ENCODE peak calls at places on chromosomes 16 and 17, in six cellular contexts. L is CD4-positive, alpha-beta memory T cell; X is heart left ventricle; M is CD4-positive, CD25-positive, alpha-beta regulatory T cell; O is body of pancreas; E is stomach. A is an unnamed sample.

GRCh38 chr17:49898547-49899490 is 51.0 kb upstream of the TAC4 start:
- DNase-seq in E (no peak), L (no peak), O (no peak), M (no peak), X (no peak), A (no peak)

GRCh38 chr17:60628252-60628889 is 28.4 kb downstream of the PPM1D start:
- DNase-seq in E (no peak), M (no peak), O (no peak), L (no peak), X (no peak), A (no peak)

GRCh38 chr17:46088595-46088994 is 89.5 kb downstream of the STH start:
- DNase-seq in E (no peak), L (no peak), O (no peak), M (no peak), X (no peak), A (no peak)

GRCh38 chr16:12410842-12411490 is 392.7 kb downstream of the CPPED1 start:
- DNase-seq in L (no peak), O (no peak), X (no peak), M (no peak), E (no peak), A (no peak)

GRCh38 chr16:54928016-54928356 is 2.7 kb upstream of the IRX5 start:
- DNase-seq in O (no peak), E (no peak), L (peak), X (no peak), M (no peak), A (no peak)

GRCh38 chr17:44623070-44623725 is 33.1 kb upstream of the MEIOC start:
- DNase-seq in M (no peak), O (no peak), E (no peak), L (no peak), X (no peak), A (no peak)

GRCh38 chr17:35731239-35731931 is at the start of gene RASL10B:
- DNase-seq in E (peak), X (peak), L (peak), M (no peak), O (peak), A (no peak)

GRCh38 chr17:44310612-44311376 is 2.4 kb downstream of the RUNDC3A start:
- DNase-seq in X (no peak), M (no peak), L (no peak), O (no peak), E (no peak), A (no peak)

GRCh38 chr17:40813804-40814203 is 8.6 kb downstream of the KRT10 start:
- DNase-seq in M (no peak), X (no peak), O (no peak), E (no peak), L (no peak), A (peak)

GRCh38 chr16:66454751-66455150 is 27.7 kb downstream of the BEAN1 start:
- DNase-seq in O (no peak), X (no peak), E (no peak), L (no peak), M (peak), A (no peak)

GRCh38 chr17:4175921-4176802 is 33.2 kb downstream of the CYB5D2 start:
- DNase-seq in E (no peak), X (no peak), M (peak), L (peak), O (no peak), A (no peak)

GRCh38 chr16:22126037-22126558 is 33.8 kb downstream of the VWA3A start:
- DNase-seq in E (no peak), M (no peak), O (no peak), L (no peak), X (no peak), A (no peak)

GRCh38 chr17:7476474-7476873 is 3.0 kb downstream of the ZBTB4 start:
- DNase-seq in L (no peak), X (no peak), O (no peak), E (no peak), M (no peak), A (peak)

GRCh38 chr17:64128787-64129514 is 993 bp downstream of the ERN1 start:
- DNase-seq in L (no peak), X (no peak), O (peak), E (peak), M (peak), A (no peak)

GRCh38 chr16:49473773-49474172 is 100.2 kb downstream of the C16orf78 start:
- DNase-seq in O (no peak), L (no peak), X (no peak), M (no peak), E (peak), A (no peak)

GRCh38 chr17:59311051-59311468 is 20.4 kb upstream of the YPEL2 start:
- DNase-seq in L (peak), X (no peak), E (peak), O (peak), M (peak), A (no peak)

GRCh38 chr17:63039342-63039741 is 73.3 kb downstream of the TANC2 start:
- DNase-seq in M (no peak), E (no peak), O (no peak), L (no peak), X (no peak), A (no peak)

GRCh38 chr16:30757316-30757715 is 4.5 kb downstream of the CFAP119 start:
- DNase-seq in M (no peak), O (no peak), X (no peak), L (no peak), E (no peak), A (no peak)

DNA sequence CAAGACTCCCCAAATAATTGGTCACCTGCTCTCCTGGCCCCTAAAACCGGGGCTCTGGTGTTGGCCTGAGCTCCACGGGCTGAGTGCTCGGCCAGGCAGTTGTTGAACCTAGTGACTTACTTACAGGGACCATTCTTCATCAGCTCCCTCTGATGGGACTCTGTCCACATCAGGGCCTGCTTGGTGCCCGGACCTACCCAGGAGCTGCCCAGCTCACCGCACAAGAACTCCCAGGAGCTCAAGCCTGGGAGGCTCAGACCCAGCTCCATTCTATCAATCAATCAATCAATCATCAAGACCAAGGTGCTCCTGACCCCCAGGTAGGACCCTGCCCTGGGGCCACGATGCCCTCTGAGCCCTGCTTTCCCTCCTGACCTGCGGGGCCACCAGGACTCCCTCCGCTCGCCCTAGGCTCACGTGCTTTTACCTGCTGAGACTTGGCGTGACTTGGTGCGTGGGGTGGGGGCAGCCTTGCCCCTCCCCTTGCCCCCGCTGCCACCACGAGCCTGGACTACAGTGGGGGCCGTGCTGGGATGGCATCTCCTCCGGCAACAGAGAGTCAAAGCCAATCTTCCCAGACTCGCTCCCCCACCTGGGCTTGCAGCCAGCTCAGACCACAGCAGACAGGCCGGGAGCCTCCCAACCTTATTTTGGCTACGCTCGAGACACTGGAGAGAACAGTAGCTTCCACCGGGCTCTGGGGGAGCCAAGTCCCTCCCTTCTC is 15.7 kb downstream of the IL34 start:
- DNase-seq in O (no peak), M (no peak), L (no peak), X (no peak), E (no peak), A (no peak)
- H3K27ac ChIP-seq in O (no peak), M (no peak), L (no peak), X (no peak), E (peak), A (no peak)

DNA sequence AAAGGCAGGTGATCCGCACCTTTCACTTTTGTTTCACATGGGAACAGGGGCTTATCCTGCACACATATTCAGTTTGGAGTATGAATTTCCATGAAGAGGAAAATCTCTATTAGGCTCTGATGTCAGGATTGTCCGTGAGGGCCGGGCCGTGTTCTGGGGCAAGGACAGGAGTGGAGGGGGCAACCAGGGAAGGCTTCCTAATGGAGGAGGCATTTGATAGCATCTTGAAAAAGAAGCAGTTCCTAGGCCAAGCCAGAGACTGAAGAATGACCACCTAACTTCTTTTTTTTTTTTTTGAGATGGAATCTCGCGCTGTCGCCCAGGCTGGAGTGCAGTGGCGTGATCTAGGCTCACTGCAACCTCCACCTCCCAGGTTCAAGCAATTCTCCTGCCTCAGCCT is 174.2 kb downstream of the SEC14L1 start:
- DNase-seq in O (no peak), M (no peak), X (no peak), E (no peak), L (no peak), A (no peak)
- H3K27ac ChIP-seq in O (no peak), M (no peak), X (no peak), E (no peak), L (no peak), A (no peak)

GRCh38 chr17:2485543-2485942 is 26.1 kb downstream of the METTL16 start:
- DNase-seq in X (no peak), M (no peak), O (peak), E (no peak), L (no peak), A (no peak)
- H3K27ac ChIP-seq in X (no peak), M (no peak), O (peak), E (no peak), L (no peak), A (peak)

GRCh38 chr16:57188711-57189002 is 2.5 kb downstream of the RSPRY1 start:
- DNase-seq in X (no peak), M (no peak), O (no peak), L (no peak), E (no peak), A (no peak)

GRCh38 chr16:57186630-57187507 is 740 bp downstream of the RSPRY1 start:
- DNase-seq in X (no peak), L (peak), M (no peak), E (no peak), O (peak), A (no peak)

GRCh38 chr16:57185446-57185944 is 344 bp downstream of the PSME3IP1 start:
- DNase-seq in L (peak), O (peak), X (peak), M (no peak), E (peak), A (no peak)

GRCh38 chr16:57185945-57186629 is at the start of the genes PSME3IP1 and RSPRY1:
- DNase-seq in O (peak), X (peak), L (peak), M (peak), E (peak), A (peak)

GRCh38 chr16:57187508-57187854 is 1.4 kb downstream of the RSPRY1 start:
- DNase-seq in E (no peak), M (peak), O (peak), L (no peak), X (no peak), A (no peak)
- H3K27ac ChIP-seq in E (peak), M (peak), O (peak), L (peak), X (no peak), A (peak)

GRCh38 chr16:86595983-86596605 is 17.7 kb downstream of the FOXL1 start:
- DNase-seq in O (no peak), M (no peak), X (no peak), E (no peak), L (no peak), A (no peak)

GRCh38 chr16:86601356-86601755 is 23.0 kb downstream of the FOXL1 start:
- DNase-seq in E (no peak), M (no peak), L (no peak), O (no peak), X (no peak), A (no peak)

GRCh38 chr16:86597126-86597879 is 19.0 kb downstream of the FOXL1 start:
- DNase-seq in M (no peak), L (no peak), O (no peak), E (no peak), X (no peak), A (no peak)

GRCh38 chr16:86597880-86598606 is 19.7 kb downstream of the FOXL1 start:
- DNase-seq in M (no peak), X (no peak), E (no peak), O (no peak), L (no peak), A (no peak)

GRCh38 chr16:86598607-86599318 is 20.4 kb downstream of the FOXL1 start:
- DNase-seq in X (no peak), M (no peak), O (no peak), L (no peak), E (no peak), A (no peak)
- H3K27ac ChIP-seq in X (no peak), M (no peak), O (no peak), L (no peak), E (no peak), A (no peak)

DNA sequence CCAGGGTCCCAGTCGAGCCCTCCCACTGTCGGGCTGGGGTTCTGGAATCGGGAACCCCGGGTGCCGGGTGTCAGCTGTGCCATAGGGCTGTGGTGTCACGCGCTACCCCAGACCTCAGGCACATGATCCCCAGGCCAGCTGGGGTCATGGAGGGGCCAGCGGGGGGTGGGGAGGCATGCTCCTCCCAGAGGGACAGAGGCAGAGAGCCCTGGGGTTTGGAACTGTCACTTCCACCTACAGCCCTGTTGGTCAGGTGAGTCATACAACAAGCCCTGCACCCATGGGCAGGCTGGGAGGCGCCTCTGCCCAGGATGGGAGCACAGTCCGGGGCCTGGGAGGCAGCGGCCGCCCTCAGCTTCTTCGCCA is 63.0 kb downstream of the BAIAP2 start:
- DNase-seq in L (no peak), X (no peak), E (no peak), M (no peak), O (peak), A (no peak)
- H3K27ac ChIP-seq in L (no peak), X (no peak), E (peak), M (no peak), O (no peak), A (peak)

DNA sequence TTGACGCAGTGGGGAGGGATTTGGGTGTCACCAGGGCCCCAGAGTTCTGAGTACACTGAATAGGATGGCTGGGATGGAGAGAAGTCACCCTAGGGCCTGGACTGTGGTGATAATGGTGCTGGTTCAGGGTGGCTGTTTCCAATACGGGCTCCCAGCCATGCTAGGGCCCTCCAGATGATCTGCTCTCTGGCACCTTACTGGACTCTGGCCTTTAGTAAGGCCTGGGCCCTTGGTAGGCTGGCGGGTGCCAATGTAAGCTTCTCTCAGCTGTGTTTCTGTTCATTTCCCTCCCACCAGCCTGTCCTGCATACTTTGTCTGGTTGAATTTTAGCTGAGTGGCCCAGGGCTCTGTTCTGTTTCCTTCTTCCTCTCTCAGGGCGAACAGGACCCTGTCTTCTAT is 2.8 kb downstream of the PLA2G15 start:
- DNase-seq in O (no peak), L (no peak), M (no peak), E (no peak), X (no peak), A (no peak)
- H3K27ac ChIP-seq in O (no peak), L (no peak), M (no peak), E (peak), X (peak), A (no peak)